ENCODE peak calls at places on chromosomes 7 and 10, in ten cellular contexts. G is SJCRH30, Y is SHP77 treated with DMSO at 0.1 percent for 48 hours, S is mucosa of descending colon, K is right lobe of liver, N is HT-29, U is mucosa of gallbladder, B is hypothalamus, O is cardiac muscle cell, A is GM10248. P is an unnamed sample.

GRCh38 chr7:73968511-73968910 is 59.5 kb upstream of the ELN start:
- DNase-seq in G (no peak), Y (no peak), S (no peak), K (no peak), N (no peak), U (no peak), B (no peak), O (no peak), A (no peak), P (no peak)

GRCh38 chr7:91999631-92000571 is 59.2 kb downstream of the AKAP9 start:
- DNase-seq in G (no peak), Y (no peak), S (no peak), K (no peak), N (no peak), U (no peak), B (no peak), O (no peak), A (no peak), P (no peak)

GRCh38 chr10:4646546-4646945 is 179.5 kb upstream of the AKR1E2 start:
- DNase-seq in G (no peak), Y (no peak), S (no peak), K (no peak), N (no peak), U (no peak), B (no peak), O (no peak), A (no peak), P (no peak)

GRCh38 chr7:114925443-114925842 is 3.5 kb downstream of the MDFIC start:
- DNase-seq in G (no peak), Y (no peak), S (no peak), K (no peak), N (no peak), U (no peak), B (no peak), O (no peak), A (no peak), P (no peak)

GRCh38 chr7:2873686-2874551 is 29.8 kb upstream of the GNA12 start:
- DNase-seq in G (peak), Y (peak), S (no peak), K (no peak), N (peak), U (no peak), B (no peak), O (peak), A (peak), P (no peak)

GRCh38 chr7:1555813-1556540 is at the start of gene TMEM184A:
- DNase-seq in G (no peak), Y (peak), S (peak), K (peak), N (peak), U (peak), B (no peak), O (no peak), A (peak), P (no peak)

GRCh38 chr7:4681922-4682620 is at the start of gene FOXK1:
- DNase-seq in G (peak), Y (peak), S (peak), K (peak), N (peak), U (peak), B (peak), O (peak), A (peak), P (no peak)

GRCh38 chr10:4391683-4392082 is 434.3 kb upstream of the AKR1E2 start:
- DNase-seq in G (no peak), Y (no peak), S (no peak), K (no peak), N (no peak), U (no peak), B (no peak), O (peak), A (no peak), P (no peak)

GRCh38 chr7:128692623-128693270 is 20.7 kb downstream of the GARIN1A start:
- DNase-seq in G (no peak), Y (no peak), S (no peak), K (no peak), N (no peak), U (no peak), B (no peak), O (no peak), A (no peak), P (no peak)

P was measured in SK-N-MC.